ENCODE peak calls at places on chromosomes 7 and 10, in eight cellular contexts. One of them, this sample, is unnamed.

GRCh38 chr10:129853236-129853946 is 110.7 kb downstream of the EBF3 start:
- DNase-seq in EL: no peak
- DNase-seq in activated T-helper 2 cell treated with anti-CD3 and anti-CD28 coated beads, Interferon-gamma antibody, Interleukin-2, Interleukin-4, amounts not matched to agents 10 μg/mL and 5 μg/mL and 100 μg/mL, durations not matched to agents 14 hours and 24 hours and 36 hours: no peak
- DNase-seq in HFFc6: no peak
- DNase-seq in adrenal gland: no peak
- DNase-seq in non-pigmented ciliary epithelial cell: no peak
- DNase-seq in GM03348: peak; percentile 71
- DNase-seq in prostate gland: no peak
- DNase-seq in this sample: peak; percentile 28

GRCh38 chr7:25727876-25728275 is 424.1 kb upstream of the NFE2L3 start:
- DNase-seq in EL: no peak
- DNase-seq in activated T-helper 2 cell treated with anti-CD3 and anti-CD28 coated beads, Interferon-gamma antibody, Interleukin-2, Interleukin-4, amounts not matched to agents 10 μg/mL and 5 μg/mL and 100 μg/mL, durations not matched to agents 14 hours and 24 hours and 36 hours: no peak
- DNase-seq in HFFc6: no peak
- DNase-seq in adrenal gland: no peak
- DNase-seq in non-pigmented ciliary epithelial cell: no peak
- DNase-seq in GM03348: no peak
- DNase-seq in prostate gland: no peak
- DNase-seq in this sample: no peak

GRCh38 chr10:20885678-20886077 is 11.4 kb downstream of the NEBL start:
- DNase-seq in EL: no peak
- DNase-seq in activated T-helper 2 cell treated with anti-CD3 and anti-CD28 coated beads, Interferon-gamma antibody, Interleukin-2, Interleukin-4, amounts not matched to agents 10 μg/mL and 5 μg/mL and 100 μg/mL, durations not matched to agents 14 hours and 24 hours and 36 hours: no peak
- DNase-seq in HFFc6: no peak
- DNase-seq in adrenal gland: no peak
- DNase-seq in non-pigmented ciliary epithelial cell: no peak
- DNase-seq in GM03348: no peak
- DNase-seq in prostate gland: no peak
- DNase-seq in this sample: peak; percentile 9

GRCh38 chr7:36840930-36841329 is 116.6 kb upstream of the AOAH start:
- DNase-seq in EL: no peak
- DNase-seq in activated T-helper 2 cell treated with anti-CD3 and anti-CD28 coated beads, Interferon-gamma antibody, Interleukin-2, Interleukin-4, amounts not matched to agents 10 μg/mL and 5 μg/mL and 100 μg/mL, durations not matched to agents 14 hours and 24 hours and 36 hours: no peak
- DNase-seq in HFFc6: no peak
- DNase-seq in adrenal gland: no peak
- DNase-seq in non-pigmented ciliary epithelial cell: no peak
- DNase-seq in GM03348: no peak
- DNase-seq in prostate gland: no peak
- DNase-seq in this sample: peak; percentile 66

GRCh38 chr10:100370976-100371706 is 24.1 kb downstream of the SCD start:
- DNase-seq in EL: peak; percentile 90
- DNase-seq in activated T-helper 2 cell treated with anti-CD3 and anti-CD28 coated beads, Interferon-gamma antibody, Interleukin-2, Interleukin-4, amounts not matched to agents 10 μg/mL and 5 μg/mL and 100 μg/mL, durations not matched to agents 14 hours and 24 hours and 36 hours: peak; percentile 60
- DNase-seq in HFFc6: peak; percentile 72
- DNase-seq in adrenal gland: peak; percentile 92
- DNase-seq in non-pigmented ciliary epithelial cell: peak; percentile 46
- DNase-seq in GM03348: peak; percentile 86
- DNase-seq in prostate gland: peak; percentile 71
- DNase-seq in this sample: no peak

GRCh38 chr7:44257618-44258422 is 57.0 kb downstream of the YKT6 start:
- DNase-seq in EL: peak; percentile 86
- DNase-seq in activated T-helper 2 cell treated with anti-CD3 and anti-CD28 coated beads, Interferon-gamma antibody, Interleukin-2, Interleukin-4, amounts not matched to agents 10 μg/mL and 5 μg/mL and 100 μg/mL, durations not matched to agents 14 hours and 24 hours and 36 hours: peak; percentile 64
- DNase-seq in HFFc6: peak; percentile 82
- DNase-seq in adrenal gland: peak; percentile 97
- DNase-seq in non-pigmented ciliary epithelial cell: peak; percentile 77
- DNase-seq in GM03348: peak; percentile 88
- DNase-seq in prostate gland: no peak
- DNase-seq in this sample: no peak

GRCh38 chr7:44712012-44712411 is 36.6 kb upstream of the ZMIZ2 start:
- DNase-seq in EL: no peak
- DNase-seq in activated T-helper 2 cell treated with anti-CD3 and anti-CD28 coated beads, Interferon-gamma antibody, Interleukin-2, Interleukin-4, amounts not matched to agents 10 μg/mL and 5 μg/mL and 100 μg/mL, durations not matched to agents 14 hours and 24 hours and 36 hours: no peak
- DNase-seq in HFFc6: no peak
- DNase-seq in adrenal gland: no peak
- DNase-seq in non-pigmented ciliary epithelial cell: no peak
- DNase-seq in GM03348: no peak
- DNase-seq in prostate gland: no peak
- DNase-seq in this sample: no peak

GRCh38 chr10:3774814-3775670 is 10.0 kb downstream of the KLF6 start:
- DNase-seq in EL: peak; percentile 92
- DNase-seq in activated T-helper 2 cell treated with anti-CD3 and anti-CD28 coated beads, Interferon-gamma antibody, Interleukin-2, Interleukin-4, amounts not matched to agents 10 μg/mL and 5 μg/mL and 100 μg/mL, durations not matched to agents 14 hours and 24 hours and 36 hours: no peak
- DNase-seq in HFFc6: peak; percentile 95
- DNase-seq in adrenal gland: peak; percentile 49
- DNase-seq in non-pigmented ciliary epithelial cell: no peak
- DNase-seq in GM03348: peak; percentile 64
- DNase-seq in prostate gland: no peak
- DNase-seq in this sample: no peak

GRCh38 chr10:106560925-106561640 is 603.4 kb downstream of the SORCS1 start:
- DNase-seq in EL: peak; percentile 82
- DNase-seq in activated T-helper 2 cell treated with anti-CD3 and anti-CD28 coated beads, Interferon-gamma antibody, Interleukin-2, Interleukin-4, amounts not matched to agents 10 μg/mL and 5 μg/mL and 100 μg/mL, durations not matched to agents 14 hours and 24 hours and 36 hours: no peak
- DNase-seq in HFFc6: peak; percentile 79
- DNase-seq in adrenal gland: no peak
- DNase-seq in non-pigmented ciliary epithelial cell: peak; percentile 73
- DNase-seq in GM03348: peak; percentile 21
- DNase-seq in prostate gland: no peak
- DNase-seq in this sample: no peak

GRCh38 chr10:78754269-78755074 is 314.3 kb upstream of the ZMIZ1 start:
- DNase-seq in EL: peak; percentile 33
- DNase-seq in activated T-helper 2 cell treated with anti-CD3 and anti-CD28 coated beads, Interferon-gamma antibody, Interleukin-2, Interleukin-4, amounts not matched to agents 10 μg/mL and 5 μg/mL and 100 μg/mL, durations not matched to agents 14 hours and 24 hours and 36 hours: no peak
- DNase-seq in HFFc6: peak; percentile 67
- DNase-seq in adrenal gland: no peak
- DNase-seq in non-pigmented ciliary epithelial cell: peak; percentile 59
- DNase-seq in GM03348: no peak
- DNase-seq in prostate gland: no peak
- DNase-seq in this sample: no peak

GRCh38 chr7:138981332-138982203 is at the start of gene KIAA1549:
- DNase-seq in EL: peak; percentile 71
- DNase-seq in activated T-helper 2 cell treated with anti-CD3 and anti-CD28 coated beads, Interferon-gamma antibody, Interleukin-2, Interleukin-4, amounts not matched to agents 10 μg/mL and 5 μg/mL and 100 μg/mL, durations not matched to agents 14 hours and 24 hours and 36 hours: peak; percentile 41
- DNase-seq in HFFc6: peak; percentile 54
- DNase-seq in adrenal gland: peak; percentile 74
- DNase-seq in non-pigmented ciliary epithelial cell: no peak
- DNase-seq in GM03348: peak; percentile 96
- DNase-seq in prostate gland: peak; percentile 54
- DNase-seq in this sample: peak; percentile 59

GRCh38 chr10:99531696-99532050 is 1.1 kb upstream of the NKX2-3 start:
- DNase-seq in EL: no peak
- DNase-seq in activated T-helper 2 cell treated with anti-CD3 and anti-CD28 coated beads, Interferon-gamma antibody, Interleukin-2, Interleukin-4, amounts not matched to agents 10 μg/mL and 5 μg/mL and 100 μg/mL, durations not matched to agents 14 hours and 24 hours and 36 hours: no peak
- DNase-seq in HFFc6: no peak
- DNase-seq in adrenal gland: no peak
- DNase-seq in non-pigmented ciliary epithelial cell: no peak
- DNase-seq in GM03348: no peak
- DNase-seq in prostate gland: no peak
- DNase-seq in this sample: no peak

GRCh38 chr10:48780341-48780740 is 95.7 kb downstream of the WDFY4 start:
- DNase-seq in EL: no peak
- DNase-seq in activated T-helper 2 cell treated with anti-CD3 and anti-CD28 coated beads, Interferon-gamma antibody, Interleukin-2, Interleukin-4, amounts not matched to agents 10 μg/mL and 5 μg/mL and 100 μg/mL, durations not matched to agents 14 hours and 24 hours and 36 hours: peak; percentile 5
- DNase-seq in HFFc6: no peak
- DNase-seq in adrenal gland: no peak
- DNase-seq in non-pigmented ciliary epithelial cell: no peak
- DNase-seq in GM03348: no peak
- DNase-seq in prostate gland: no peak
- DNase-seq in this sample: no peak

GRCh38 chr7:86792260-86792659 is 148.6 kb downstream of the GRM3 start:
- DNase-seq in EL: no peak
- DNase-seq in activated T-helper 2 cell treated with anti-CD3 and anti-CD28 coated beads, Interferon-gamma antibody, Interleukin-2, Interleukin-4, amounts not matched to agents 10 μg/mL and 5 μg/mL and 100 μg/mL, durations not matched to agents 14 hours and 24 hours and 36 hours: no peak
- DNase-seq in HFFc6: no peak
- DNase-seq in adrenal gland: no peak
- DNase-seq in non-pigmented ciliary epithelial cell: no peak
- DNase-seq in GM03348: no peak
- DNase-seq in prostate gland: no peak
- DNase-seq in this sample: no peak

GRCh38 chr10:88657901-88658300 is 6.3 kb upstream of the LIPF start:
- DNase-seq in EL: peak; percentile 72
- DNase-seq in activated T-helper 2 cell treated with anti-CD3 and anti-CD28 coated beads, Interferon-gamma antibody, Interleukin-2, Interleukin-4, amounts not matched to agents 10 μg/mL and 5 μg/mL and 100 μg/mL, durations not matched to agents 14 hours and 24 hours and 36 hours: no peak
- DNase-seq in HFFc6: peak; percentile 45
- DNase-seq in adrenal gland: no peak
- DNase-seq in non-pigmented ciliary epithelial cell: no peak
- DNase-seq in GM03348: no peak
- DNase-seq in prostate gland: no peak
- DNase-seq in this sample: no peak

GRCh38 chr7:31540786-31541185 is 26.9 kb downstream of the ITPRID1 start:
- DNase-seq in EL: no peak
- DNase-seq in activated T-helper 2 cell treated with anti-CD3 and anti-CD28 coated beads, Interferon-gamma antibody, Interleukin-2, Interleukin-4, amounts not matched to agents 10 μg/mL and 5 μg/mL and 100 μg/mL, durations not matched to agents 14 hours and 24 hours and 36 hours: no peak
- DNase-seq in HFFc6: no peak
- DNase-seq in adrenal gland: no peak
- DNase-seq in non-pigmented ciliary epithelial cell: no peak
- DNase-seq in GM03348: no peak
- DNase-seq in prostate gland: no peak
- DNase-seq in this sample: no peak

GRCh38 chr10:80520661-80521488 is 16.8 kb upstream of the SH2D4B start:
- DNase-seq in EL: no peak
- DNase-seq in activated T-helper 2 cell treated with anti-CD3 and anti-CD28 coated beads, Interferon-gamma antibody, Interleukin-2, Interleukin-4, amounts not matched to agents 10 μg/mL and 5 μg/mL and 100 μg/mL, durations not matched to agents 14 hours and 24 hours and 36 hours: no peak
- DNase-seq in HFFc6: no peak
- DNase-seq in adrenal gland: no peak
- DNase-seq in non-pigmented ciliary epithelial cell: no peak
- DNase-seq in GM03348: no peak
- DNase-seq in prostate gland: no peak
- DNase-seq in this sample: no peak

GRCh38 chr7:20299647-20300312 is 30.9 kb upstream of the ITGB8 start:
- DNase-seq in EL: peak; percentile 12
- DNase-seq in activated T-helper 2 cell treated with anti-CD3 and anti-CD28 coated beads, Interferon-gamma antibody, Interleukin-2, Interleukin-4, amounts not matched to agents 10 μg/mL and 5 μg/mL and 100 μg/mL, durations not matched to agents 14 hours and 24 hours and 36 hours: no peak
- DNase-seq in HFFc6: no peak
- DNase-seq in adrenal gland: no peak
- DNase-seq in non-pigmented ciliary epithelial cell: no peak
- DNase-seq in GM03348: peak; percentile 33
- DNase-seq in prostate gland: no peak
- DNase-seq in this sample: no peak

GRCh38 chr10:119211625-119212441 is 4.5 kb downstream of the GRK5 start:
- DNase-seq in EL: peak; percentile 32
- DNase-seq in activated T-helper 2 cell treated with anti-CD3 and anti-CD28 coated beads, Interferon-gamma antibody, Interleukin-2, Interleukin-4, amounts not matched to agents 10 μg/mL and 5 μg/mL and 100 μg/mL, durations not matched to agents 14 hours and 24 hours and 36 hours: peak; percentile 31
- DNase-seq in HFFc6: no peak
- DNase-seq in adrenal gland: no peak
- DNase-seq in non-pigmented ciliary epithelial cell: no peak
- DNase-seq in GM03348: no peak
- DNase-seq in prostate gland: no peak
- DNase-seq in this sample: no peak

GRCh38 chr7:603152-603941 is 83.7 kb upstream of the PDGFA start:
- DNase-seq in EL: no peak
- DNase-seq in activated T-helper 2 cell treated with anti-CD3 and anti-CD28 coated beads, Interferon-gamma antibody, Interleukin-2, Interleukin-4, amounts not matched to agents 10 μg/mL and 5 μg/mL and 100 μg/mL, durations not matched to agents 14 hours and 24 hours and 36 hours: no peak
- DNase-seq in HFFc6: no peak
- DNase-seq in adrenal gland: no peak
- DNase-seq in non-pigmented ciliary epithelial cell: no peak
- DNase-seq in GM03348: no peak
- DNase-seq in prostate gland: no peak
- DNase-seq in this sample: no peak